ENCODE peak calls at places on chromosomes 4 and X, in nine cellular contexts. O, K, E, V, C, D, A, S and R are unnamed samples.

GRCh38 chrX:17521871-17522693 is 147.1 kb downstream of the NHS start:
- DNase-seq in O (no peak), K (peak; percentile 31), E (no peak), V (peak; percentile 61), C (peak; percentile 26), D (peak; percentile 82), A (peak; percentile 57), S (peak; percentile 57), R (no peak)

GRCh38 chr4:54155936-54156335 is 56.0 kb downstream of the GSX2 start:
- DNase-seq in O (no peak), K (no peak), E (no peak), V (no peak), C (no peak), D (no peak), A (peak; percentile 43), S (peak; percentile 57), R (no peak)

GRCh38 chr4:129355529-129355928 is 259.6 kb downstream of the C4orf33 start:
- DNase-seq in O (no peak), K (peak; percentile 30), E (no peak), V (no peak), C (peak; percentile 20), D (no peak), A (no peak), S (no peak), R (no peak)

GRCh38 chrX:58025979-58026378 is 115.7 kb upstream of the ZXDA start:
- DNase-seq in O (no peak), K (no peak), E (peak; percentile 59), V (peak; percentile 23), C (peak; percentile 18), D (peak; percentile 50), A (peak; percentile 9), S (peak; percentile 8), R (peak; percentile 17)

GRCh38 chr4:164440196-164440595 is 313.7 kb upstream of the SMIM31 start:
- DNase-seq in O (no peak), K (no peak), E (no peak), V (no peak), C (peak; percentile 0), D (no peak), A (peak; percentile 88), S (no peak), R (no peak)

GRCh38 chr4:3372264-3372932 is 69.4 kb upstream of the HGFAC start:
- DNase-seq in O (peak; percentile 75), K (no peak), E (no peak), V (no peak), C (no peak), D (no peak), A (no peak), S (no peak), R (peak; percentile 33)

GRCh38 chrX:24676403-24677024 is 17.2 kb upstream of the POLA1 start:
- DNase-seq in O (no peak), K (no peak), E (peak; percentile 37), V (no peak), C (peak; percentile 13), D (peak; percentile 60), A (no peak), S (peak; percentile 23), R (peak; percentile 31)

GRCh38 chr4:109559625-109559982 is 442 bp upstream of the MCUB start:
- DNase-seq in O (peak; percentile 87), K (peak; percentile 35), E (peak; percentile 33), V (peak; percentile 43), C (no peak), D (peak; percentile 86), A (no peak), S (peak; percentile 66), R (no peak)

GRCh38 chr4:177569443-177569842 is 127.2 kb upstream of the AGA start:
- DNase-seq in O (no peak), K (no peak), E (no peak), V (peak; percentile 34), C (peak; percentile 45), D (no peak), A (no peak), S (peak; percentile 36), R (no peak)

GRCh38 chrX:31461266-31461665 is 389.4 kb upstream of the FTHL17 start:
- DNase-seq in O (no peak), K (no peak), E (no peak), V (no peak), C (no peak), D (no peak), A (no peak), S (no peak), R (no peak)

GRCh38 chr4:54440394-54441223 is 211.5 kb downstream of the PDGFRA start:
- DNase-seq in O (no peak), K (no peak), E (peak; percentile 9), V (peak; percentile 44), C (peak; percentile 61), D (peak; percentile 60), A (peak; percentile 18), S (peak; percentile 68), R (peak; percentile 24)

GRCh38 chr4:105274504-105274903 is 127.8 kb downstream of the TET2 start:
- DNase-seq in O (no peak), K (no peak), E (no peak), V (peak; percentile 5), C (peak; percentile 16), D (no peak), A (no peak), S (no peak), R (no peak)

GRCh38 chr4:38605794-38606586 is 58.0 kb upstream of the KLF3 start:
- DNase-seq in O (no peak), K (no peak), E (no peak), V (no peak), C (no peak), D (no peak), A (no peak), S (no peak), R (no peak)

GRCh38 chr4:40846556-40846955 is 96.8 kb downstream of the NSUN7 start:
- DNase-seq in O (no peak), K (no peak), E (no peak), V (no peak), C (no peak), D (no peak), A (no peak), S (no peak), R (no peak)

GRCh38 chr4:154560824-154561231 is 2.0 kb upstream of the FGB start:
- DNase-seq in O (no peak), K (no peak), E (no peak), V (peak; percentile 49), C (peak; percentile 50), D (no peak), A (peak; percentile 79), S (peak; percentile 43), R (no peak)

GRCh38 chr4:15779336-15779735 is 1.2 kb downstream of the CD38 start:
- DNase-seq in O (no peak), K (peak; percentile 57), E (no peak), V (peak; percentile 50), C (peak; percentile 81), D (peak; percentile 75), A (peak; percentile 62), S (peak; percentile 78), R (no peak)
- TF ChIP-seq CTCF in O (no peak), K (peak; percentile 47), E (peak; percentile 42), V (peak; percentile 43), C (peak; percentile 65), D (peak; percentile 64), A (peak; percentile 34), S (peak; percentile 38), R (peak; percentile 27)

GRCh38 chrX:48493890-48494364 is 14.9 kb upstream of the PORCN start:
- DNase-seq in O (peak; percentile 47), K (no peak), E (no peak), V (no peak), C (peak; percentile 51), D (peak; percentile 84), A (no peak), S (peak; percentile 60), R (no peak)
- TF ChIP-seq CTCF in O (no peak), K (peak; percentile 39), E (peak; percentile 54), V (peak; percentile 35), C (peak; percentile 36), D (peak; percentile 70), A (peak; percentile 45), S (no peak), R (peak; percentile 7)

GRCh38 chr4:48275694-48276093 is 6.1 kb upstream of the TEC start:
- DNase-seq in O (no peak), K (no peak), E (no peak), V (no peak), C (no peak), D (no peak), A (no peak), S (no peak), R (no peak)
- TF ChIP-seq CTCF in O (no peak), K (no peak), E (no peak), V (no peak), C (no peak), D (no peak), A (no peak), S (no peak), R (no peak)

GRCh38 chrX:155864655-155865054 is 16.5 kb upstream of the VAMP7 start:
- DNase-seq in O (no peak), K (no peak), E (no peak), V (no peak), C (peak; percentile 17), D (no peak), A (no peak), S (no peak), R (no peak)
- TF ChIP-seq CTCF in O (no peak), K (peak; percentile 21), E (peak; percentile 31), V (peak; percentile 36), C (peak; percentile 31), D (peak; percentile 55), A (peak; percentile 33), S (no peak), R (no peak)

GRCh38 chr4:159353422-159354116 is 250.7 kb downstream of the RAPGEF2 start:
- DNase-seq in O (no peak), K (peak; percentile 74), E (no peak), V (no peak), C (no peak), D (no peak), A (no peak), S (no peak), R (no peak)

GRCh38 chr4:159355456-159355855 is 252.6 kb downstream of the RAPGEF2 start:
- DNase-seq in O (no peak), K (no peak), E (no peak), V (no peak), C (no peak), D (no peak), A (no peak), S (no peak), R (no peak)

GRCh38 chr4:159360549-159360948 is 257.7 kb downstream of the RAPGEF2 start:
- DNase-seq in O (no peak), K (no peak), E (no peak), V (peak; percentile 88), C (peak; percentile 71), D (no peak), A (peak; percentile 76), S (peak; percentile 83), R (no peak)

GRCh38 chr4:159357350-159357749 is 254.5 kb downstream of the RAPGEF2 start:
- DNase-seq in O (no peak), K (no peak), E (no peak), V (no peak), C (no peak), D (no peak), A (no peak), S (no peak), R (no peak)

DNA sequence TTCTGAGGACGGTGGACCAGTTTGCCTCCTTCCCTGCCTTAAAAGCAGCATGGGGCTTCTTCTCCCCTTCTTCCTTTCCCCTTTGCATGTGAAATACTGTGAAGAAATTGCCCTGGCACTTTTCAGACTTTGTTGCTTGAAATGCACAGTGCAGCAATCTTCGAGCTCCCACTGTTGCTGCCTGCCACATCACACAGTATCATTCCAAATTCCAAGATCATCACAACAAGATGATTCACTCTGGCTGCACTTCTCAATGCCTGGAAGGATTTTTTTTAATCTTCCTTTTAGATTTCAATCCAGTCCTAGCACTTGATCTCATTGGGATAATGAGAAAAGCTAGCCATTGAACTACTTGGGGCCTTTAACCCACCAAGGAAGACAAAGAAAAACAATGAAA is 255.3 kb downstream of the RAPGEF2 start:
- DNase-seq in O (no peak), K (no peak), E (no peak), V (peak; percentile 88), C (peak; percentile 68), D (no peak), A (peak; percentile 35), S (peak; percentile 83), R (no peak)
- TF ChIP-seq CTCF in O (no peak), K (no peak), E (no peak), V (no peak), C (no peak), D (no peak), A (no peak), S (no peak), R (no peak)